ENCODE peak calls at places on chromosomes 1 and 21, in six cellular contexts. X is fibroblast of lung, J is epithelial cell of esophagus, K is iris pigment epithelial cell, Y is AG20443, M is DMS79 treated with DMSO at 0.1 percent for 48 hours. O is an unnamed sample.

GRCh38 chr1:65812065-65812464 is 19.4 kb downstream of the PDE4B start:
- DNase-seq in K (peak; percentile 90), Y (peak; percentile 79), X (peak; percentile 97), J (peak; percentile 57), M (no peak), O (no peak)

GRCh38 chr1:6800728-6801127 is 15.5 kb downstream of the CAMTA1 start:
- DNase-seq in K (peak; percentile 80), J (peak; percentile 49), M (no peak), X (peak; percentile 74), Y (peak; percentile 40), O (no peak)

GRCh38 chr1:223492044-223492443 is 98.8 kb downstream of the CCDC185 start:
- DNase-seq in J (peak; percentile 61), M (no peak), Y (no peak), K (no peak), X (no peak), O (no peak)

GRCh38 chr21:45971487-45972352 is 9.8 kb upstream of the COL6A1 start:
- DNase-seq in J (no peak), K (no peak), Y (peak; percentile 88), X (peak; percentile 92), M (no peak), O (no peak)

GRCh38 chr21:15539376-15539775 is 190.4 kb upstream of the USP25 start:
- DNase-seq in M (no peak), Y (no peak), X (no peak), K (peak; percentile 20), J (no peak), O (no peak)

GRCh38 chr1:42420911-42421585 is 34.8 kb downstream of the ZMYND12 start:
- DNase-seq in Y (peak; percentile 60), J (peak; percentile 46), X (peak; percentile 93), M (peak; percentile 99), K (peak; percentile 74), O (no peak)

GRCh38 chr1:244090645-244091044 is 39.6 kb downstream of the ZBTB18 start:
- DNase-seq in J (no peak), Y (no peak), X (no peak), M (no peak), K (no peak), O (no peak)

GRCh38 chr1:214224605-214225354 is 56.2 kb upstream of the SMYD2 start:
- DNase-seq in Y (peak; percentile 43), M (no peak), J (peak; percentile 29), K (peak; percentile 51), X (peak; percentile 40), O (no peak)

GRCh38 chr1:206897175-206897574 is at the start of gene IL24:
- DNase-seq in X (no peak), M (no peak), Y (no peak), K (no peak), J (peak; percentile 47), O (no peak)

GRCh38 chr1:44044071-44044801 is 13.0 kb upstream of the SLC6A9 start:
- DNase-seq in X (no peak), Y (no peak), K (peak; percentile 6), M (no peak), J (peak; percentile 69), O (no peak)

GRCh38 chr1:154411525-154411924 is 6.4 kb downstream of the IL6R start:
- DNase-seq in K (no peak), J (no peak), M (no peak), Y (no peak), X (no peak), O (no peak)

GRCh38 chr1:102902045-102902444 is 206.3 kb downstream of the COL11A1 start:
- DNase-seq in K (peak; percentile 39), M (no peak), J (peak; percentile 19), Y (no peak), X (no peak), O (no peak)

GRCh38 chr1:63795455-63795854 is 21.6 kb downstream of the ROR1 start:
- DNase-seq in M (peak; percentile 94), J (no peak), K (no peak), Y (no peak), X (no peak), O (no peak)